ENCODE peak calls at places on chromosomes 2 and 18, in seven cellular contexts. One of them, this sample, is unnamed.

GRCh38 chr2:121088251-121089004 is 196.6 kb downstream of the TFCP2L1 start:
- DNase-seq in neuronal stem cell: no peak
- DNase-seq in trophoblast cell: no peak
- DNase-seq in H9: no peak
- DNase-seq in mesendoderm: no peak
- DNase-seq in mesenchymal stem cell: no peak
- DNase-seq in H1: no peak
- DNase-seq in this sample: no peak

GRCh38 chr2:88627856-88628568 is 748 bp upstream of the EIF2AK3 start:
- DNase-seq in neuronal stem cell: no peak
- DNase-seq in trophoblast cell: peak
- DNase-seq in H9: peak
- DNase-seq in mesendoderm: peak
- DNase-seq in mesenchymal stem cell: peak
- DNase-seq in H1: peak
- DNase-seq in this sample: peak

GRCh38 chr2:241074901-241075540 is 27.1 kb downstream of the MTERF4 start:
- DNase-seq in neuronal stem cell: no peak
- DNase-seq in trophoblast cell: no peak
- DNase-seq in H9: no peak
- DNase-seq in mesendoderm: no peak
- DNase-seq in mesenchymal stem cell: no peak
- DNase-seq in H1: no peak
- DNase-seq in this sample: no peak

GRCh38 chr2:69693472-69694450 is 48.2 kb upstream of the ANXA4 start:
- DNase-seq in neuronal stem cell: no peak
- DNase-seq in trophoblast cell: no peak
- DNase-seq in H9: no peak
- DNase-seq in mesendoderm: no peak
- DNase-seq in mesenchymal stem cell: no peak
- DNase-seq in H1: no peak
- DNase-seq in this sample: no peak

GRCh38 chr2:201733544-201733943 is 35.1 kb upstream of the MPP4 start:
- DNase-seq in neuronal stem cell: no peak
- DNase-seq in trophoblast cell: no peak
- DNase-seq in H9: no peak
- DNase-seq in mesendoderm: no peak
- DNase-seq in mesenchymal stem cell: no peak
- DNase-seq in H1: no peak
- DNase-seq in this sample: no peak

GRCh38 chr2:156476516-156477206 is 40.5 kb downstream of the GPD2 start:
- DNase-seq in neuronal stem cell: no peak
- DNase-seq in trophoblast cell: no peak
- DNase-seq in H9: no peak
- DNase-seq in mesendoderm: no peak
- DNase-seq in mesenchymal stem cell: peak
- DNase-seq in H1: no peak
- DNase-seq in this sample: peak

GRCh38 chr2:217511850-217512249 is 490.9 kb downstream of the TNS1 start:
- DNase-seq in neuronal stem cell: no peak
- DNase-seq in trophoblast cell: no peak
- DNase-seq in H9: no peak
- DNase-seq in mesendoderm: no peak
- DNase-seq in mesenchymal stem cell: no peak
- DNase-seq in H1: no peak
- DNase-seq in this sample: no peak

GRCh38 chr18:39796413-39796812 is 2158.6 kb upstream of the PIK3C3 start:
- DNase-seq in neuronal stem cell: no peak
- DNase-seq in trophoblast cell: no peak
- DNase-seq in H9: no peak
- DNase-seq in mesendoderm: no peak
- DNase-seq in mesenchymal stem cell: peak
- DNase-seq in H1: no peak
- DNase-seq in this sample: no peak

GRCh38 chr18:46250084-46250811 is 146.1 kb downstream of the HAUS1 start:
- DNase-seq in neuronal stem cell: no peak
- DNase-seq in trophoblast cell: peak
- DNase-seq in H9: no peak
- DNase-seq in mesendoderm: peak
- DNase-seq in mesenchymal stem cell: peak
- DNase-seq in H1: no peak
- DNase-seq in this sample: peak

GRCh38 chr18:6557470-6558245 is 142.9 kb upstream of the L3MBTL4 start:
- DNase-seq in neuronal stem cell: no peak
- DNase-seq in trophoblast cell: no peak
- DNase-seq in H9: peak
- DNase-seq in mesendoderm: no peak
- DNase-seq in mesenchymal stem cell: no peak
- DNase-seq in H1: no peak
- DNase-seq in this sample: no peak

GRCh38 chr18:32326450-32327309 is 136.8 kb downstream of the MEP1B start:
- DNase-seq in neuronal stem cell: no peak
- DNase-seq in trophoblast cell: no peak
- DNase-seq in H9: no peak
- DNase-seq in mesendoderm: no peak
- DNase-seq in mesenchymal stem cell: peak
- DNase-seq in H1: no peak
- DNase-seq in this sample: peak

GRCh38 chr18:59517446-59518171 is 158.5 kb upstream of the LMAN1 start:
- DNase-seq in neuronal stem cell: peak
- DNase-seq in trophoblast cell: no peak
- DNase-seq in H9: no peak
- DNase-seq in mesendoderm: peak
- DNase-seq in mesenchymal stem cell: peak
- DNase-seq in H1: peak
- DNase-seq in this sample: peak

GRCh38 chr2:218285604-218286003 is 6.7 kb downstream of the TMBIM1 start:
- DNase-seq in neuronal stem cell: no peak
- DNase-seq in trophoblast cell: no peak
- DNase-seq in H9: no peak
- DNase-seq in mesendoderm: no peak
- DNase-seq in mesenchymal stem cell: no peak
- DNase-seq in H1: no peak
- DNase-seq in this sample: peak

GRCh38 chr2:215772003-215772402 is 241.3 kb downstream of the MREG start:
- DNase-seq in neuronal stem cell: no peak
- DNase-seq in trophoblast cell: no peak
- DNase-seq in H9: no peak
- DNase-seq in mesendoderm: peak
- DNase-seq in mesenchymal stem cell: peak
- DNase-seq in H1: no peak
- DNase-seq in this sample: peak

GRCh38 chr2:61277756-61278155 is 115.8 kb downstream of the C2orf74 start:
- DNase-seq in neuronal stem cell: no peak
- DNase-seq in trophoblast cell: no peak
- DNase-seq in H9: peak
- DNase-seq in mesendoderm: no peak
- DNase-seq in mesenchymal stem cell: no peak
- DNase-seq in H1: no peak
- DNase-seq in this sample: no peak

GRCh38 chr18:24398515-24398914 is 891 bp upstream of the OSBPL1A start:
- DNase-seq in neuronal stem cell: no peak
- DNase-seq in trophoblast cell: no peak
- DNase-seq in H9: peak
- DNase-seq in mesendoderm: peak
- DNase-seq in mesenchymal stem cell: peak
- DNase-seq in H1: no peak
- DNase-seq in this sample: peak

GRCh38 chr2:20430461-20431302 is 16.2 kb upstream of the RHOB start:
- DNase-seq in neuronal stem cell: no peak
- DNase-seq in trophoblast cell: no peak
- DNase-seq in H9: no peak
- DNase-seq in mesendoderm: no peak
- DNase-seq in mesenchymal stem cell: peak
- DNase-seq in H1: no peak
- DNase-seq in this sample: peak

GRCh38 chr18:69956037-69956436 is 8.4 kb upstream of the CD226 start:
- DNase-seq in neuronal stem cell: no peak
- DNase-seq in trophoblast cell: no peak
- DNase-seq in H9: no peak
- DNase-seq in mesendoderm: no peak
- DNase-seq in mesenchymal stem cell: peak
- DNase-seq in H1: no peak
- DNase-seq in this sample: no peak

GRCh38 chr2:73925033-73925704 is 1.5 kb upstream of the DGUOK start:
- DNase-seq in neuronal stem cell: no peak
- DNase-seq in trophoblast cell: no peak
- DNase-seq in H9: peak
- DNase-seq in mesendoderm: no peak
- DNase-seq in mesenchymal stem cell: no peak
- DNase-seq in H1: no peak
- DNase-seq in this sample: no peak

GRCh38 chr18:41373612-41374011 is 581.4 kb upstream of the PIK3C3 start:
- DNase-seq in neuronal stem cell: no peak
- DNase-seq in trophoblast cell: no peak
- DNase-seq in H9: no peak
- DNase-seq in mesendoderm: no peak
- DNase-seq in mesenchymal stem cell: no peak
- DNase-seq in H1: no peak
- DNase-seq in this sample: no peak
- H3K4ac ChIP-seq in neuronal stem cell: no peak
- H3K4ac ChIP-seq in trophoblast cell: no peak
- H3K4ac ChIP-seq in H9: no peak
- H3K4ac ChIP-seq in mesendoderm: no peak
- H3K4ac ChIP-seq in mesenchymal stem cell: no peak
- H3K4ac ChIP-seq in H1: no peak
- H3K4ac ChIP-seq in this sample: no peak

GRCh38 chr2:59693176-59693959 is 860.1 kb downstream of the BCL11A start:
- DNase-seq in neuronal stem cell: no peak
- DNase-seq in trophoblast cell: no peak
- DNase-seq in H9: no peak
- DNase-seq in mesendoderm: no peak
- DNase-seq in mesenchymal stem cell: no peak
- DNase-seq in H1: no peak
- DNase-seq in this sample: no peak
- H3K4ac ChIP-seq in neuronal stem cell: no peak
- H3K4ac ChIP-seq in trophoblast cell: no peak
- H3K4ac ChIP-seq in H9: no peak
- H3K4ac ChIP-seq in mesendoderm: no peak
- H3K4ac ChIP-seq in mesenchymal stem cell: no peak
- H3K4ac ChIP-seq in H1: no peak
- H3K4ac ChIP-seq in this sample: no peak

GRCh38 chr2:151819920-151820319 is 8.3 kb downstream of the ARL5A start:
- DNase-seq in neuronal stem cell: no peak
- DNase-seq in trophoblast cell: no peak
- DNase-seq in H9: no peak
- DNase-seq in mesendoderm: no peak
- DNase-seq in mesenchymal stem cell: no peak
- DNase-seq in H1: no peak
- DNase-seq in this sample: no peak

GRCh38 chr2:151810506-151810905 is 17.7 kb downstream of the ARL5A start:
- DNase-seq in neuronal stem cell: no peak
- DNase-seq in trophoblast cell: no peak
- DNase-seq in H9: no peak
- DNase-seq in mesendoderm: no peak
- DNase-seq in mesenchymal stem cell: no peak
- DNase-seq in H1: no peak
- DNase-seq in this sample: no peak

GRCh38 chr2:151816858-151817257 is 11.4 kb downstream of the ARL5A start:
- DNase-seq in neuronal stem cell: no peak
- DNase-seq in trophoblast cell: no peak
- DNase-seq in H9: no peak
- DNase-seq in mesendoderm: no peak
- DNase-seq in mesenchymal stem cell: no peak
- DNase-seq in H1: no peak
- DNase-seq in this sample: no peak

GRCh38 chr2:151817929-151818328 is 10.3 kb downstream of the ARL5A start:
- DNase-seq in neuronal stem cell: no peak
- DNase-seq in trophoblast cell: no peak
- DNase-seq in H9: no peak
- DNase-seq in mesendoderm: no peak
- DNase-seq in mesenchymal stem cell: no peak
- DNase-seq in H1: no peak
- DNase-seq in this sample: no peak

GRCh38 chr2:151815821-151816489 is 12.3 kb downstream of the ARL5A start:
- DNase-seq in neuronal stem cell: no peak
- DNase-seq in trophoblast cell: no peak
- DNase-seq in H9: no peak
- DNase-seq in mesendoderm: no peak
- DNase-seq in mesenchymal stem cell: no peak
- DNase-seq in H1: no peak
- DNase-seq in this sample: no peak
- H3K4ac ChIP-seq in neuronal stem cell: no peak
- H3K4ac ChIP-seq in trophoblast cell: peak
- H3K4ac ChIP-seq in H9: no peak
- H3K4ac ChIP-seq in mesendoderm: no peak
- H3K4ac ChIP-seq in mesenchymal stem cell: no peak
- H3K4ac ChIP-seq in H1: no peak
- H3K4ac ChIP-seq in this sample: no peak

DNA sequence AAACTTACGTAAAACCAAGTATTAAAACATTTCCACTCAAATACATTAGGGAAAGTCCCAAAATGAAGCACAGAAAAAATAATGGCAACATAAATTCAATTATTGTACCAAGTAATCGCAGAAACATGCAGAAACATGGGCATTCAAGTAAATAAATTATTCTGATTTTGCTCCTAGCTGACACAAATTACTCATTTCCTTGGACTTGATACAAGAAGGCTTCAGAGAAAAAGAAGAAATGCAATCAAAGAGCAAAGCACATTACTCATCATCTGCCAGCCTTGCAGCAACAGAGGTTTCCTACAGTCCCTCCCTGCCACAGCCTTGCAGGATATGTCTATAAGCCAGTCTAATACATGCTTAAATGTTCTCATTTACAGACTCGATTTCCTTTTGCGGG is 439.8 kb upstream of the LYPD1 start:
- DNase-seq in neuronal stem cell: no peak
- DNase-seq in trophoblast cell: no peak
- DNase-seq in H9: no peak
- DNase-seq in mesendoderm: no peak
- DNase-seq in mesenchymal stem cell: no peak
- DNase-seq in H1: no peak
- DNase-seq in this sample: peak
- H3K4ac ChIP-seq in neuronal stem cell: no peak
- H3K4ac ChIP-seq in trophoblast cell: no peak
- H3K4ac ChIP-seq in H9: no peak
- H3K4ac ChIP-seq in mesendoderm: no peak
- H3K4ac ChIP-seq in mesenchymal stem cell: no peak
- H3K4ac ChIP-seq in H1: no peak
- H3K4ac ChIP-seq in this sample: no peak